ENCODE peak calls at places on chromosomes 2 and 18, in eight cellular contexts. A is NCI-H345; J is M059J; D is stimulated activated CD8-positive, alpha-beta memory T cell treated with anti-CD3 and anti-CD28 coated beads, Interleukin-15, amount 100 ng/mL, for 24 hours; Y is RWPE1; N is NCI-H2081; U is left ventricle myocardium superior; O is iris pigment epithelial cell. E is an unnamed sample.

GRCh38 chr2:85997016-85997970 is 108.4 kb downstream of the POLR1A start:
- DNase-seq in U (peak), O (peak), N (no peak), A (no peak), J (peak), Y (no peak), D (no peak), E (peak)

GRCh38 chr2:71101656-71102055 is 28.4 kb downstream of the MCEE start:
- DNase-seq in N (no peak), J (peak), U (no peak), D (no peak), Y (peak), O (peak), A (no peak), E (peak)

GRCh38 chr2:210654091-210654490 is 97.7 kb downstream of the CPS1 start:
- DNase-seq in D (no peak), N (no peak), A (no peak), J (no peak), Y (no peak), U (no peak), O (peak), E (no peak)

GRCh38 chr18:77164762-77165485 is 32.3 kb upstream of the MBP start:
- DNase-seq in D (no peak), Y (no peak), A (no peak), N (no peak), U (no peak), O (no peak), J (peak), E (no peak)

GRCh38 chr2:20516646-20517341 is 69.9 kb downstream of the RHOB start:
- DNase-seq in J (no peak), O (peak), A (no peak), N (no peak), Y (no peak), U (no peak), D (no peak), E (peak)

GRCh38 chr2:61435291-61435690 is 35.6 kb downstream of the USP34 start:
- DNase-seq in U (no peak), J (no peak), O (no peak), A (no peak), Y (no peak), N (no peak), D (no peak), E (no peak)

GRCh38 chr18:57660961-57661360 is 39.3 kb upstream of the NARS1 start:
- DNase-seq in J (peak), O (peak), N (no peak), U (no peak), Y (no peak), A (no peak), D (no peak), E (peak)

GRCh38 chr2:86017901-86018896 is 87.5 kb downstream of the POLR1A start:
- DNase-seq in A (no peak), D (no peak), O (peak), J (peak), Y (peak), N (no peak), U (peak), E (peak)

GRCh38 chr18:77127769-77128671 is 4.6 kb downstream of the MBP start:
- DNase-seq in Y (peak), D (no peak), A (peak), U (no peak), J (peak), O (peak), N (peak), E (peak)

E was measured in astrocyte.